ENCODE peak calls at places on chromosomes 3 and 15, in four cellular contexts. E is transverse colon, O is H1, F is heart left ventricle. R is an unnamed sample.

GRCh38 chr3:49295489-49296058 is 18.5 kb upstream of the C3orf62 start:
- DNase-seq in E (no peak), O (no peak), F (no peak), R (no peak)

GRCh38 chr15:77186518-77187095 is 115.7 kb upstream of the TSPAN3 start:
- DNase-seq in E (no peak), O (no peak), F (no peak), R (no peak)

GRCh38 chr15:31393441-31394091 is 66.9 kb downstream of the KLF13 start:
- DNase-seq in E (no peak), O (no peak), F (peak; percentile 11), R (no peak)

GRCh38 chr15:75171408-75171807 is 30.3 kb upstream of the C15orf39 start:
- DNase-seq in E (no peak), O (no peak), F (no peak), R (no peak)

GRCh38 chr3:146912233-146913015 is 307.3 kb upstream of the PLSCR5 start:
- DNase-seq in E (no peak), O (no peak), F (no peak), R (no peak)

GRCh38 chr3:170632780-170633179 is 46.9 kb upstream of the SLC7A14 start:
- DNase-seq in E (no peak), O (no peak), F (no peak), R (no peak)

GRCh38 chr3:161148832-161149475 is 43.8 kb upstream of the B3GALNT1 start:
- DNase-seq in E (no peak), O (no peak), F (no peak), R (no peak)

GRCh38 chr15:64694816-64695215 is 80.6 kb downstream of the RBPMS2 start:
- DNase-seq in E (no peak), O (no peak), F (no peak), R (no peak)

GRCh38 chr3:162134571-162134970 is 638.0 kb downstream of the OTOL1 start:
- DNase-seq in E (no peak), O (no peak), F (no peak), R (no peak)

GRCh38 chr15:69991493-69991892 is 106.2 kb downstream of the TLE3 start:
- DNase-seq in E (no peak), O (no peak), F (no peak), R (no peak)

GRCh38 chr3:64509216-64509615 is 178.6 kb downstream of the ADAMTS9 start:
- DNase-seq in E (no peak), O (no peak), F (no peak), R (no peak)

DNA sequence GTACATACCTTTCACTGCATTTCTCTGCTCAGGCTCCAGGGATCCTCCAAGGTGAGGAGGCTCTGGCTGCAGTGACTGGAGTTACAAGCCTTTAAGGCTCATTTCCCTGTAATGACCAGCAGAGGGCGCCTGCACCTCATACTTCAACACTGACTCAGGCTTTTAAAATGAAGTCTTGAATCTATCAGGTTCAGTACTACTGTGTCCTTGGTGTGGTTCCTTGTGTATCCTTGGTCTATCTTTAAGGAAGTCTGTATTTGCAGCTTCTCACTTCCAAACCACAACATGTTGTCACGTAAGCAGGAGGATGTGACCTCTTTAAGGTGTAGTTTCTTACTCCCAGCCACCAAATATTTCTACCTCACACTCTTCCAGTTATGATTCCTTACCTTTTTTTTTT is 122.5 kb upstream of the ZBED2 start:
- DNase-seq in E (peak; percentile 75), O (peak; percentile 57), F (peak; percentile 75), R (peak; percentile 62)
- TF ChIP-seq POLR2A in E (no peak), O (no peak), F (no peak), R (no peak)

GRCh38 chr3:4313606-4314308 is 10.6 kb downstream of the SETMAR start:
- DNase-seq in E (no peak), O (no peak), F (no peak), R (no peak)
- H3K36me3 ChIP-seq in E (peaks cover 9% of the 10 kb centered on the region), O (peaks cover 3% of the 10 kb centered on the region), F (peaks cover 44% of the 10 kb centered on the region), R (no peaks in the 10 kb centered on the region)

DNA sequence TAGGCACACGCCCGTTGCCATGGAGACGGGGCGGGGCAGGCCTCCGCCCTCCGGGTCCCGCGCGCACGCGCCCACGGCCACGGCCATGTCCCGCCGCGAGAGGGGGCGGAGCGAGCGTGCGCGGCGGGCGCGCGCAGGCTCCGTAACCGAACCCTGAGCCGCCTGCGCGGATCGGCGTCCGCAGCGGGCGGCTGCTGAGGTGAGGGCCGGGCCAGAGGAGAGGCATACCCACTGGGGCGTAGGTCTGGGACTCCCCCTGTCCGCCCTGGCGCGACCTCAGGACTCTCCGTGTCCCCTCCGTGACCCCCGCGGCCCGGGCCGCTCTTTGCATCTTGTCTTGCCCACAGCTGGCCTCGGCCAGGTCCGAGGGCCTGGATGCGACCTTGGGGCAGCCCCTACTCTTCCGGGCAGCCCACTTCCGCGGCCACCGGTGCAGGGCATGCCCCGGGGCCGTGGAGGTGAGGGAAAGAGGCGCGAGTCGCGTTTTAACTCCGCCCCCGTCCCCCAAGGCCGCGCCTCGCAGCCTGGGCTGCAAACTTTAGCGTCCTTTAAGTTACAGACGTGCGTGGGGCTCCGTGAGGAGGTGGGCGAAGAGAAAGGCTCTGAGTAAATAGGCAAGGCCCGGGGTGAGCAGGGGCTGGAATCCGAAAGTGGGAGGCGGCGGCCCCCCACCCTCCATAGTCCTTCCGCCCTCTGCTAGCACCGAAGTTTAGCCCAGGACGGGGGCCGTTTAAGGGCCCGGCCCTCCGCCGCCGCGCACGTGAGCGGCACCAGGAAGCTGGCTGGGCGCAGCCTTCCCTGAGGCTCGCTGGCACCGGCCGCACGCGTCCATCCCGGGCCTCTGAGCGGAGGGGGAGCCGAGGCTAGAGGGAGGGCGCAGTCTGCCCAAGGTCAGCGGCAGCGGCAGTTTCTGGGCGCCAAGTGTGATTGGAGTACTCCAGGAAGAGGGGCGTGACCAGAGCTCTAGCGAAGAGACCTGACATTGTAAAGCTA is at the start of gene TEX264:
- DNase-seq in E (peak; percentile 94), O (no peak), F (peak; percentile 91), R (peak; percentile 93)
- TF ChIP-seq POLR2A in E (peak; percentile 79), O (no peak), F (peak; percentile 89), R (peak; percentile 73)

GRCh38 chr3:190521998-190522397 is 8.1 kb downstream of the IL1RAP start:
- DNase-seq in E (no peak), O (no peak), F (no peak), R (no peak)
- H3K36me3 ChIP-seq in E (no peaks in the 10 kb centered on the region), O (no peaks in the 10 kb centered on the region), F (no peaks in the 10 kb centered on the region), R (no peaks in the 10 kb centered on the region)

R was measured in ovary.